ENCODE peak calls at places on chromosomes 4 and X, in nine cellular contexts. Q, H, F, O, Z, M, U, Y and A are unnamed samples.

GRCh38 chr4:148618856-148619255 is 176.6 kb upstream of the NR3C2 start:
- DNase-seq in Q (no peak), H (no peak), F (peak), O (no peak), Z (no peak), M (no peak), U (no peak), Y (no peak), A (no peak)

GRCh38 chr4:67558493-67558892 is at the start of gene STAP1:
- DNase-seq in Q (no peak), H (no peak), F (no peak), O (no peak), Z (no peak), M (no peak), U (no peak), Y (peak), A (no peak)

GRCh38 chrX:84248226-84248625 is 60.2 kb upstream of the RPS6KA6 start:
- DNase-seq in Q (no peak), H (peak), F (peak), O (peak), Z (no peak), M (no peak), U (no peak), Y (no peak), A (no peak)

GRCh38 chrX:70280573-70280972 is 1.4 kb upstream of the RAB41 start:
- DNase-seq in Q (no peak), H (no peak), F (no peak), O (no peak), Z (no peak), M (no peak), U (no peak), Y (no peak), A (no peak)

GRCh38 chr4:20271954-20272353 is 20.2 kb downstream of the SLIT2 start:
- DNase-seq in Q (no peak), H (no peak), F (no peak), O (no peak), Z (no peak), M (no peak), U (no peak), Y (no peak), A (no peak)

GRCh38 chr4:122702939-122703338 is 29.6 kb upstream of the BBS12 start:
- DNase-seq in Q (no peak), H (no peak), F (no peak), O (no peak), Z (no peak), M (no peak), U (no peak), Y (no peak), A (no peak)

GRCh38 chrX:74179071-74179470 is 124.9 kb upstream of the ZCCHC13 start:
- DNase-seq in Q (no peak), H (peak), F (peak), O (peak), Z (no peak), M (no peak), U (no peak), Y (no peak), A (no peak)

GRCh38 chrX:10190367-10190766 is 33.6 kb downstream of the CLCN4 start:
- DNase-seq in Q (no peak), H (no peak), F (peak), O (peak), Z (no peak), M (no peak), U (peak), Y (peak), A (peak)

GRCh38 chr4:78937837-78938236 is 1.4 kb downstream of the PAQR3 start:
- DNase-seq in Q (no peak), H (no peak), F (no peak), O (peak), Z (no peak), M (no peak), U (peak), Y (no peak), A (no peak)

GRCh38 chrX:14359727-14360126 is 169.6 kb upstream of the GLRA2 start:
- DNase-seq in Q (no peak), H (no peak), F (no peak), O (no peak), Z (no peak), M (no peak), U (no peak), Y (no peak), A (peak)

GRCh38 chr4:142262956-142263355 is 583.1 kb downstream of the INPP4B start:
- DNase-seq in Q (no peak), H (no peak), F (no peak), O (no peak), Z (no peak), M (no peak), U (no peak), Y (no peak), A (no peak)